ENCODE peak calls at places on chromosomes 7 and 10, in six cellular contexts. F is HCT116, Q is transverse colon, A is right lobe of liver, B is ovary, X is H1. U is an unnamed sample.

GRCh38 chr10:29370612-29371092 is 81.8 kb downstream of the LYZL1 start:
- DNase-seq in F (no peak), Q (no peak), A (no peak), B (no peak), X (no peak), U (no peak)

GRCh38 chr10:5948999-5949759 is 28.2 kb downstream of the IL15RA start:
- DNase-seq in F (peak), Q (peak), A (peak), B (peak), X (peak), U (peak)

GRCh38 chr7:125481323-125481722 is 551.7 kb upstream of the POT1 start:
- DNase-seq in F (no peak), Q (no peak), A (no peak), B (no peak), X (no peak), U (no peak)

GRCh38 chr7:131183611-131184119 is 144.0 kb upstream of the MKLN1 start:
- DNase-seq in F (no peak), Q (peak), A (no peak), B (no peak), X (no peak), U (no peak)

GRCh38 chr10:50497758-50498157 is 126.0 kb downstream of the SGMS1 start:
- DNase-seq in F (no peak), Q (no peak), A (no peak), B (no peak), X (no peak), U (no peak)

GRCh38 chr7:55441668-55442305 is 76.7 kb downstream of the LANCL2 start:
- DNase-seq in F (no peak), Q (no peak), A (no peak), B (no peak), X (no peak), U (no peak)

GRCh38 chr10:102451105-102451969 is at the start of gene C10orf95:
- DNase-seq in F (no peak), Q (peak), A (no peak), B (no peak), X (no peak), U (no peak)

GRCh38 chr7:80319461-80319860 is 184.8 kb downstream of the GNAI1 start:
- DNase-seq in F (no peak), Q (no peak), A (no peak), B (no peak), X (no peak), U (no peak)

GRCh38 chr10:14904316-14904732 is 25.7 kb downstream of the SUV39H2 start:
- DNase-seq in F (peak), Q (no peak), A (no peak), B (no peak), X (no peak), U (no peak)

GRCh38 chr7:17882685-17883084 is 57.6 kb downstream of the SNX13 start:
- DNase-seq in F (no peak), Q (no peak), A (no peak), B (no peak), X (no peak), U (no peak)

GRCh38 chr10:61751599-61751998 is 88.9 kb downstream of the CABCOCO1 start:
- DNase-seq in F (no peak), Q (no peak), A (no peak), B (no peak), X (no peak), U (no peak)

GRCh38 chr10:101397140-101397539 is 43.2 kb downstream of the BTRC start:
- DNase-seq in F (peak), Q (no peak), A (no peak), B (no peak), X (no peak), U (peak)

GRCh38 chr10:11699546-11700097 is 42.6 kb upstream of the ECHDC3 start:
- DNase-seq in F (no peak), Q (no peak), A (peak), B (no peak), X (no peak), U (no peak)

GRCh38 chr7:50393547-50394252 is 56.5 kb downstream of the FIGNL1 start:
- DNase-seq in F (no peak), Q (peak), A (no peak), B (no peak), X (no peak), U (no peak)

GRCh38 chr7:113912881-113913280 is 5.9 kb downstream of the PPP1R3A start:
- DNase-seq in F (no peak), Q (no peak), A (no peak), B (no peak), X (no peak), U (peak)

GRCh38 chr10:121352456-121352855 is 245.8 kb downstream of the FGFR2 start:
- DNase-seq in F (no peak), Q (no peak), A (no peak), B (no peak), X (no peak), U (no peak)

GRCh38 chr10:46325021-46325420 is 38.2 kb downstream of the ANTXRL start:
- DNase-seq in F (no peak), Q (no peak), A (no peak), B (no peak), X (no peak), U (no peak)

GRCh38 chr7:135900186-135900585 is 77.0 kb downstream of the MTPN start:
- DNase-seq in F (no peak), Q (no peak), A (no peak), B (no peak), X (no peak), U (no peak)

GRCh38 chr10:84336406-84336805 is 8.0 kb downstream of the CCSER2 start:
- DNase-seq in F (no peak), Q (no peak), A (no peak), B (no peak), X (no peak), U (no peak)

GRCh38 chr10:21330628-21331020 is 194.9 kb downstream of the SKIDA1 start:
- DNase-seq in F (no peak), Q (no peak), A (no peak), B (no peak), X (no peak), U (no peak)

GRCh38 chr7:36728143-36728542 is 3.8 kb upstream of the AOAH start:
- DNase-seq in F (no peak), Q (no peak), A (no peak), B (no peak), X (no peak), U (no peak)

GRCh38 chr7:36730046-36730445 is 5.8 kb upstream of the AOAH start:
- DNase-seq in F (no peak), Q (no peak), A (no peak), B (no peak), X (no peak), U (no peak)

GRCh38 chr7:36726806-36727503 is 2.7 kb upstream of the AOAH start:
- DNase-seq in F (no peak), Q (no peak), A (no peak), B (no peak), X (no peak), U (no peak)

GRCh38 chr7:36723951-36724664 is at the start of gene AOAH:
- DNase-seq in F (no peak), Q (peak), A (peak), B (no peak), X (no peak), U (peak)

GRCh38 chr7:36726311-36726710 is 2.0 kb upstream of the AOAH start:
- DNase-seq in F (no peak), Q (no peak), A (no peak), B (no peak), X (no peak), U (no peak)
- TF ChIP-seq POLR2A in F (no peak), Q (no peak), A (no peak), B (no peak), X (no peak), U (no peak)

GRCh38 chr7:111953611-111954010 is 252.6 kb downstream of the DOCK4 start:
- DNase-seq in F (no peak), Q (no peak), A (peak), B (no peak), X (no peak), U (no peak)
- TF ChIP-seq CTCF in F (no peak), Q (no peak), A (peak), B (no peak), X (peak), U (peak)

GRCh38 chr10:112246-112645 is 23.0 kb upstream of the ZMYND11 start:
- DNase-seq in F (no peak), Q (no peak), A (no peak), B (no peak), X (no peak), U (no peak)
- H3K4me3 ChIP-seq in F (no peak), Q (no peak), A (no peak), B (no peak), X (no peak), U (no peak)

DNA sequence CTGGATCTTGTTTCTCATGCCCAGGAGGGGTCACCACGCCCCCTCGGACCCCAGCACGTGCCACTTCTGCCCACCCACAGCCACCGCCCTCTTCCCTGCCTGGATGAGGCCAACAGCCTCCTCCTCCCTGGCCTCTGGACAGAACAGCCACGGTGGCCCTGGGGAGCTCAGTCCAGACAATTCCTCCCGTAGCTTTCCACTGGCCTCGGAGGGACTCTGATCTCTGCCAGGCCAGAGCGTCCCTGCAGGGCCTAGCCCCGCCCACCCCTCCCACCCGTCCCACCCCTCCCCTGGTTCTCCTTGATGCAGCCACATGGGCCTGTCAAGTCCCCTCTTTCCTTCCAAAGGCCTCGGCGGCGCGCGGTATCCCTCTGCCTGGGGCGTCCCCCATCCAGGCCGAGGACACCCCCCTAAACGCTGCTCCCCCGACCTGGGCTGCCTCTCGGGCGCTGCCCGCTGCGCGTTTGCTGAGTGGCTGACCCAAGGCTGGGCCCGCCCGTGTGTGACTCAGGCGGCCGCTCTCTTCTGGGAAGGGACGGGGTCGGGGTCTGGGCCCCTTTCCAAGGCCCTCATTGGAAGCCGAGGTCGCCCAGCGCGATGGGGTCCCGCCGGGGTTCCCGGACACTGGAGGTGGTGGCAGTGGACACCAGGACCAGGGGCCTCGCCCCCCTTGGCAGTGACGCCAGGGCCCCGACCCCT is 557 bp downstream of the TMEM120A start:
- DNase-seq in F (no peak), Q (peak), A (peak), B (peak), X (peak), U (peak)
- TF ChIP-seq POLR2A in F (no peak), Q (peak), A (peak), B (no peak), X (no peak), U (no peak)

GRCh38 chr7:137965942-137966624 is 35.8 kb downstream of the CREB3L2 start:
- DNase-seq in F (no peak), Q (no peak), A (no peak), B (no peak), X (no peak), U (no peak)
- TF ChIP-seq CTCF in F (peak), Q (no peak), A (no peak), B (no peak), X (no peak), U (no peak)